ENCODE peak calls at places on chromosomes 7 and 10, in five cellular contexts. T, C, O, A and K are unnamed samples.

GRCh38 chr10:72321248-72322029 is 33.3 kb downstream of the DNAJB12 start:
- DNase-seq in T (no peak), C (no peak), O (no peak), A (no peak), K (no peak)

GRCh38 chr10:121873236-121873635 is 54.6 kb downstream of the ATE1 start:
- DNase-seq in T (no peak), C (no peak), O (no peak), A (peak; percentile 25), K (no peak)

GRCh38 chr10:49595713-49596492 is 14.2 kb upstream of the SLC18A3 start:
- DNase-seq in T (no peak), C (no peak), O (no peak), A (no peak), K (no peak)

GRCh38 chr10:62379394-62379793 is 5.2 kb downstream of the ZNF365 start:
- DNase-seq in T (no peak), C (no peak), O (no peak), A (no peak), K (no peak)

GRCh38 chr10:87589653-87590052 is 70.0 kb upstream of the PAPSS2 start:
- DNase-seq in T (no peak), C (peak; percentile 54), O (no peak), A (peak; percentile 54), K (no peak)

GRCh38 chr10:110625356-110625894 is 18.7 kb upstream of the RBM20 start:
- DNase-seq in T (no peak), C (no peak), O (no peak), A (no peak), K (no peak)

GRCh38 chr7:136391371-136391770 is 414.2 kb upstream of the MTPN start:
- DNase-seq in T (no peak), C (no peak), O (no peak), A (no peak), K (no peak)

GRCh38 chr7:143384741-143385631 is 3.8 kb downstream of the ZYX start:
- DNase-seq in T (no peak), C (peak; percentile 76), O (no peak), A (peak; percentile 76), K (no peak)

GRCh38 chr10:114388275-114388674 is 16.0 kb downstream of the AFAP1L2 start:
- DNase-seq in T (no peak), C (no peak), O (no peak), A (no peak), K (peak; percentile 72)

GRCh38 chr7:1638113-1638726 is 31.9 kb upstream of the ELFN1 start:
- DNase-seq in T (no peak), C (peak; percentile 37), O (no peak), A (no peak), K (peak; percentile 53)

GRCh38 chr7:29243777-29244655 is 49.4 kb downstream of the CHN2 start:
- DNase-seq in T (no peak), C (no peak), O (no peak), A (no peak), K (peak; percentile 49)

GRCh38 chr10:59905066-59905734 is 1.2 kb downstream of the CCDC6 start:
- DNase-seq in T (no peak), C (no peak), O (peak; percentile 9), A (peak; percentile 40), K (peak; percentile 66)

GRCh38 chr10:118488710-118489497 is 106.5 kb downstream of the PRLHR start:
- DNase-seq in T (no peak), C (no peak), O (no peak), A (peak; percentile 52), K (no peak)

GRCh38 chr10:120581496-120581895 is 124.5 kb downstream of the PLPP4 start:
- DNase-seq in T (no peak), C (no peak), O (no peak), A (no peak), K (peak; percentile 64)

GRCh38 chr7:128876586-128876977 is 13.9 kb downstream of the ATP6V1F start:
- DNase-seq in T (no peak), C (no peak), O (no peak), A (no peak), K (no peak)

GRCh38 chr10:96089670-96090462 is 40.2 kb upstream of the ZNF518A start:
- DNase-seq in T (peak; percentile 86), C (peak; percentile 98), O (peak; percentile 94), A (peak; percentile 96), K (peak; percentile 81)

GRCh38 chr10:82888809-82889455 is 1013.9 kb downstream of the NRG3 start:
- DNase-seq in T (no peak), C (no peak), O (no peak), A (no peak), K (peak; percentile 1)

GRCh38 chr10:116707981-116708380 is 34.4 kb downstream of the HSPA12A start:
- DNase-seq in T (no peak), C (no peak), O (no peak), A (no peak), K (no peak)

GRCh38 chr10:52420656-52421055 is 106.6 kb downstream of the DKK1 start:
- DNase-seq in T (no peak), C (no peak), O (no peak), A (no peak), K (no peak)

GRCh38 chr7:79820387-79820786 is 314.2 kb upstream of the GNAI1 start:
- DNase-seq in T (no peak), C (peak; percentile 96), O (no peak), A (peak; percentile 53), K (peak; percentile 1)

GRCh38 chr7:101031082-101031481 is 11.2 kb downstream of the MUC17 start:
- DNase-seq in T (no peak), C (no peak), O (no peak), A (no peak), K (peak; percentile 32)

GRCh38 chr7:50304911-50305621 is 550 bp downstream of the IKZF1 start:
- DNase-seq in T (no peak), C (no peak), O (no peak), A (no peak), K (peak; percentile 16)

GRCh38 chr10:93398528-93398927 is 83.6 kb downstream of the MYOF start:
- DNase-seq in T (no peak), C (no peak), O (no peak), A (no peak), K (no peak)

GRCh38 chr10:110013615-110014293 is 6.0 kb downstream of the ADD3 start:
- DNase-seq in T (no peak), C (no peak), O (no peak), A (peak; percentile 74), K (peak; percentile 35)

GRCh38 chr10:29465384-29465783 is 169.4 kb downstream of the SVIL start:
- DNase-seq in T (no peak), C (no peak), O (no peak), A (no peak), K (peak; percentile 30)